ENCODE peak calls at places on chromosomes 3 and 15, in five cellular contexts. One of them, this sample, is unnamed.
A peak's percentile ranks its signal among the peaks of the same experiment; 100 is the strongest.

GRCh38 chr3:171317133-171317532 is 143.1 kb downstream of the TNIK start:
- DNase-seq in GM13976: no peak
- DNase-seq in body of pancreas: no peak
- DNase-seq in glutamatergic neuron: no peak
- DNase-seq in left ventricle myocardium inferior: peak; percentile 52
- DNase-seq in this sample: no peak

GRCh38 chr15:66839511-66840112 is 137.6 kb downstream of the SMAD6 start:
- DNase-seq in left ventricle myocardium inferior: no peak
- DNase-seq in body of pancreas: no peak
- DNase-seq in GM13976: no peak
- DNase-seq in glutamatergic neuron: no peak
- DNase-seq in this sample: no peak

GRCh38 chr3:107523361-107524213 is 825 bp downstream of the BBX start:
- DNase-seq in glutamatergic neuron: no peak
- DNase-seq in left ventricle myocardium inferior: peak; percentile 49
- DNase-seq in GM13976: peak; percentile 49
- DNase-seq in body of pancreas: peak; percentile 56
- DNase-seq in this sample: peak; percentile 68

GRCh38 chr15:37058316-37058985 is 41.9 kb downstream of the MEIS2 start:
- DNase-seq in body of pancreas: no peak
- DNase-seq in glutamatergic neuron: no peak
- DNase-seq in left ventricle myocardium inferior: no peak
- DNase-seq in GM13976: no peak
- DNase-seq in this sample: no peak

GRCh38 chr15:98034731-98035130 is 74.2 kb downstream of the ARRDC4 start:
- DNase-seq in body of pancreas: no peak
- DNase-seq in GM13976: no peak
- DNase-seq in glutamatergic neuron: no peak
- DNase-seq in left ventricle myocardium inferior: no peak
- DNase-seq in this sample: no peak

GRCh38 chr15:70059476-70060213 is 38.1 kb downstream of the TLE3 start:
- DNase-seq in body of pancreas: no peak
- DNase-seq in left ventricle myocardium inferior: no peak
- DNase-seq in GM13976: no peak
- DNase-seq in glutamatergic neuron: no peak
- DNase-seq in this sample: no peak

GRCh38 chr3:167835359-167835758 is 99.8 kb downstream of the SERPINI1 start:
- DNase-seq in glutamatergic neuron: no peak
- DNase-seq in GM13976: no peak
- DNase-seq in left ventricle myocardium inferior: no peak
- DNase-seq in body of pancreas: no peak
- DNase-seq in this sample: no peak

GRCh38 chr15:42165081-42165480 is 8.6 kb upstream of the PLA2G4F start:
- DNase-seq in body of pancreas: no peak
- DNase-seq in left ventricle myocardium inferior: no peak
- DNase-seq in glutamatergic neuron: no peak
- DNase-seq in GM13976: no peak
- DNase-seq in this sample: no peak

GRCh38 chr3:183247190-183247589 is 5.9 kb upstream of the B3GNT5 start:
- DNase-seq in GM13976: no peak
- DNase-seq in glutamatergic neuron: no peak
- DNase-seq in left ventricle myocardium inferior: no peak
- DNase-seq in body of pancreas: no peak
- DNase-seq in this sample: no peak

GRCh38 chr3:169871129-169871886 is 1.6 kb upstream of the LRRC31 start:
- DNase-seq in GM13976: no peak
- DNase-seq in body of pancreas: no peak
- DNase-seq in glutamatergic neuron: no peak
- DNase-seq in left ventricle myocardium inferior: no peak
- DNase-seq in this sample: no peak

GRCh38 chr15:31049122-31049521 is 52.4 kb downstream of the TRPM1 start:
- DNase-seq in left ventricle myocardium inferior: no peak
- DNase-seq in body of pancreas: no peak
- DNase-seq in glutamatergic neuron: no peak
- DNase-seq in GM13976: no peak
- DNase-seq in this sample: no peak

GRCh38 chr3:183189641-183190040 is 27.1 kb upstream of the LAMP3 start:
- DNase-seq in left ventricle myocardium inferior: no peak
- DNase-seq in body of pancreas: no peak
- DNase-seq in glutamatergic neuron: no peak
- DNase-seq in GM13976: no peak
- DNase-seq in this sample: no peak

GRCh38 chr3:194565597-194566190 is 67.5 kb downstream of the TMEM44 start:
- DNase-seq in glutamatergic neuron: no peak
- DNase-seq in GM13976: no peak
- DNase-seq in left ventricle myocardium inferior: no peak
- DNase-seq in body of pancreas: no peak
- DNase-seq in this sample: no peak

GRCh38 chr3:190385835-190386688 is 1.9 kb upstream of the CLDN16 start:
- DNase-seq in glutamatergic neuron: no peak
- DNase-seq in GM13976: no peak
- DNase-seq in left ventricle myocardium inferior: no peak
- DNase-seq in body of pancreas: no peak
- DNase-seq in this sample: no peak

GRCh38 chr15:96058103-96058851 is 272.2 kb upstream of the NR2F2 start:
- DNase-seq in glutamatergic neuron: no peak
- DNase-seq in left ventricle myocardium inferior: no peak
- DNase-seq in body of pancreas: no peak
- DNase-seq in GM13976: peak; percentile 47
- DNase-seq in this sample: no peak

GRCh38 chr15:100090411-100090810 is 251.4 kb downstream of the ADAMTS17 start:
- DNase-seq in GM13976: no peak
- DNase-seq in left ventricle myocardium inferior: no peak
- DNase-seq in glutamatergic neuron: no peak
- DNase-seq in body of pancreas: no peak
- DNase-seq in this sample: no peak

GRCh38 chr15:55775316-55775715 is 32.4 kb upstream of the PRTG start:
- DNase-seq in body of pancreas: no peak
- DNase-seq in left ventricle myocardium inferior: no peak
- DNase-seq in GM13976: no peak
- DNase-seq in glutamatergic neuron: peak; percentile 50
- DNase-seq in this sample: no peak

GRCh38 chr15:32852771-32853170 is 135.0 kb downstream of the GREM1 start:
- DNase-seq in body of pancreas: no peak
- DNase-seq in GM13976: no peak
- DNase-seq in glutamatergic neuron: no peak
- DNase-seq in left ventricle myocardium inferior: no peak
- DNase-seq in this sample: no peak

GRCh38 chr3:58334013-58334321 is 1.3 kb downstream of the PXK start:
- DNase-seq in GM13976: no peak
- DNase-seq in glutamatergic neuron: no peak
- DNase-seq in body of pancreas: no peak
- DNase-seq in left ventricle myocardium inferior: no peak
- DNase-seq in this sample: no peak

GRCh38 chr15:100987143-100987542 is 68.0 kb downstream of the LRRK1 start:
- DNase-seq in left ventricle myocardium inferior: no peak
- DNase-seq in GM13976: no peak
- DNase-seq in body of pancreas: no peak
- DNase-seq in glutamatergic neuron: no peak
- DNase-seq in this sample: no peak

GRCh38 chr3:132655471-132655870 is 4.1 kb downstream of the ACAD11 start:
- DNase-seq in body of pancreas: no peak
- DNase-seq in left ventricle myocardium inferior: no peak
- DNase-seq in glutamatergic neuron: no peak
- DNase-seq in GM13976: no peak
- DNase-seq in this sample: no peak

GRCh38 chr3:114496021-114496434 is 202.2 kb downstream of the TIGIT start:
- DNase-seq in body of pancreas: no peak
- DNase-seq in left ventricle myocardium inferior: peak; percentile 60
- DNase-seq in GM13976: no peak
- DNase-seq in glutamatergic neuron: no peak
- DNase-seq in this sample: no peak

GRCh38 chr3:129051776-129052400 is 8.7 kb upstream of the GP9 start:
- DNase-seq in glutamatergic neuron: no peak
- DNase-seq in body of pancreas: no peak
- DNase-seq in GM13976: no peak
- DNase-seq in left ventricle myocardium inferior: peak; percentile 43
- DNase-seq in this sample: no peak
- TF ChIP-seq CTCF in glutamatergic neuron: peak; percentile 6
- TF ChIP-seq CTCF in body of pancreas: no peak
- TF ChIP-seq CTCF in GM13976: no peak
- TF ChIP-seq CTCF in left ventricle myocardium inferior: no peak
- TF ChIP-seq CTCF in this sample: no peak

DNA sequence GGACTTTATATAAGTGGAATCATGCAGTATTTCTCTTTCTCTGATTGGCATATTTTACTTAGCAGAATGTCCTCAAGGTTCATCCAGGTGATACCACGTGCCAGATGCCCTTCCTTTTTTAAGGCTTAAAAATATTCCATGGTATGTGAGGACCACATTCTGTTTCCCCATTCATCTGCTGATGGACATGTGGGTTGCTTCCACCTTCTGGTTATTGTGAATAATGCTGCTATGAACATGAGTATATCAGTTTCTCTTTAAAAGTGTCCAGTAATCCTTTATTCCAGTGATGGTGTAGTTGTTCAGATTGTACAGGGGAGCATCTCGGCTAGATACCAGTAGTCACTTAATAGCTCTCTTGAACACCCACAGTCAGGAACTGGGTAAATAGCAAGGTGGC is 50.4 kb upstream of the ATG7 start:
- DNase-seq in glutamatergic neuron: no peak
- DNase-seq in left ventricle myocardium inferior: no peak
- DNase-seq in GM13976: no peak
- DNase-seq in body of pancreas: no peak
- DNase-seq in this sample: no peak
- TF ChIP-seq CTCF in glutamatergic neuron: no peak
- TF ChIP-seq CTCF in left ventricle myocardium inferior: peak; percentile 16
- TF ChIP-seq CTCF in GM13976: no peak
- TF ChIP-seq CTCF in body of pancreas: no peak
- TF ChIP-seq CTCF in this sample: no peak

DNA sequence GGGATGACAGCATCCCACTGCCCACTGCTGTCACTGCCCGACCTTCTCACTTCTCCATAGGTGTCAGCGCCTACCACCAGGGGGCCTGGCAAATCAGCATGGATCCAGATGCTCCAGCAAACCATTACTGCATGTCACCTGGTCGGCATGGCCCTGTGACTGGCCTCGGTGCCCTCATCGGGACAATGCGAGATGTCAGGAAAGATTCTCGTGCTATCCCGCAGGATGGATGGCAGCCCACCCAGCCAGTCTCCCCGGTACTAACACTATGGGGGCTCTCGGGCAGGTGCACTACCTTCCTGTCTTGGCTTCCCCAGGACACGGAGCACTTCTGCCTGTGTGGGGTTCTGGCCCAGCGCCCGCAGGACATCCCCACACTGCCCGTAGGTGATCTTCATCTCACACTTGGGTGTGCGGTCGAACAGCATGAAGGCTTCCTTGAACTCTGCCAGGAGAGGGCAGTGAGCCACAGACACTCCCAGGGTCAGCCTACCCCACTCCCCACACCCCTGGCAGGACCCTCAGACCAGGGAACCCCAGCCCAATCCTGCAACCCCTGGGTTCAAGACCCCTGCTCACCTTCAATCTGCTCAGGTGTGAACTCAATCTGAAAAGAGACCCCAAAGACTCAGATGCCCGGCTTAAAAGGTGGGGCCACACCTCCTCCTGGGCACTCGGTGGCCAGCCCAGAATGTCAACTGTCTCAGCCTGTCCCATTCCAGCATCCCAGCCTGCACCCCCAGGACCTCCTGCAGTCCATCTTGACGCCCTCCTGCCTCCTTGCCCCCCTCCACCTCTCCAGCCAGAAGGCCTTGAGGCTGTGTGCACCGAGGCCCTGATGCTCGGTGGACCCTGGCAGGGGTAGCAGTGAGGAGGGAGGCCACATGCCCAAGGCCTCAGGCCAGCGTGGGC is 2.6 kb downstream of the MYL3 start:
- DNase-seq in body of pancreas: no peak
- DNase-seq in left ventricle myocardium inferior: peak; percentile 44
- DNase-seq in glutamatergic neuron: peak; percentile 66
- DNase-seq in GM13976: no peak
- DNase-seq in this sample: peak; percentile 15
- TF ChIP-seq CTCF in body of pancreas: no peak
- TF ChIP-seq CTCF in left ventricle myocardium inferior: peak; percentile 58
- TF ChIP-seq CTCF in glutamatergic neuron: peak; percentile 62
- TF ChIP-seq CTCF in GM13976: peak; percentile 10
- TF ChIP-seq CTCF in this sample: no peak

GRCh38 chr15:39801641-39802309 is 19.1 kb upstream of the FSIP1 start:
- DNase-seq in left ventricle myocardium inferior: no peak
- DNase-seq in GM13976: peak; percentile 66
- DNase-seq in glutamatergic neuron: peak; percentile 29
- DNase-seq in body of pancreas: peak; percentile 57
- DNase-seq in this sample: no peak
- TF ChIP-seq CTCF in left ventricle myocardium inferior: peak; percentile 28
- TF ChIP-seq CTCF in GM13976: peak; percentile 62
- TF ChIP-seq CTCF in glutamatergic neuron: peak; percentile 52
- TF ChIP-seq CTCF in body of pancreas: peak; percentile 41
- TF ChIP-seq CTCF in this sample: no peak

DNA sequence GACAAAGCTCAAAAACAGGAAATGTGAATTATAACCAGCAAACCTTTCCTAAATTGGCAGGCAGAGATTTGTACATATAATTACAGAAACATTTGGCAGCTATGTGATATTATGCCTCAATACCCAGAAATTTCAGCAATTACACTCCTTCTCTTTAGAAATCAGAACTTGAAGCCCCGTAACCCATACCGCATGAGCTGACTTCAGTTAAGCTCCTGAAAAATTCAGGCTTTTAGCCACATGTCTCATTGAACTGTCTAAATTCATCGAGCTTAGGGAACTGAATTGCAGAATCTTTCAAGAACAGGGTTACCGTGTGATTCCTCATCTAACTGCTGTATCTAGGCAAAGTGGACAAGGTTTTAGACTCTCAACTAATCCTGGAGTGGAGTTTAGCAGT is 332.9 kb downstream of the EPHA3 start:
- DNase-seq in body of pancreas: no peak
- DNase-seq in glutamatergic neuron: no peak
- DNase-seq in GM13976: no peak
- DNase-seq in left ventricle myocardium inferior: no peak
- DNase-seq in this sample: no peak
- TF ChIP-seq CTCF in body of pancreas: no peak
- TF ChIP-seq CTCF in glutamatergic neuron: no peak
- TF ChIP-seq CTCF in GM13976: no peak
- TF ChIP-seq CTCF in left ventricle myocardium inferior: no peak
- TF ChIP-seq CTCF in this sample: no peak

This sample was measured in activated B cell treated with CpG ODN at 0.5 μM for 24 hours.